ENCODE peak calls at places on chromosomes 4 and X, in eight cellular contexts. L is PC-3, P is GM23248, G is HCT116, O is HepG2, B is mammary epithelial cell, J is astrocyte, A is endothelial cell of umbilical vein. Q is an unnamed sample.

GRCh38 chr4:78525559-78525958 is 26.0 kb upstream of the ANXA3 start:
- DNase-seq in L (no peak), P (no peak), G (no peak), O (no peak), B (no peak), J (no peak), A (no peak), Q (no peak)

GRCh38 chr4:151325320-151326246 is at the start of gene SH3D19:
- DNase-seq in L (peak), P (peak), G (peak), O (peak), B (peak), J (peak), A (peak), Q (peak)

GRCh38 chr4:173420324-173420752 is 21.4 kb upstream of the SCRG1 start:
- DNase-seq in L (peak), P (peak), G (peak), O (peak), B (no peak), J (no peak), A (peak), Q (peak)

GRCh38 chrX:24553016-24553415 is 87.9 kb downstream of the PDK3 start:
- DNase-seq in L (no peak), P (no peak), G (no peak), O (no peak), B (no peak), J (no peak), A (peak), Q (peak)

GRCh38 chr4:174214102-174214878 is 69.2 kb downstream of the FBXO8 start:
- DNase-seq in L (no peak), P (peak), G (no peak), O (no peak), B (no peak), J (no peak), A (no peak), Q (peak)

GRCh38 chr4:153241970-153242847 is 38.0 kb downstream of the TRIM2 start:
- DNase-seq in L (no peak), P (no peak), G (no peak), O (peak), B (no peak), J (no peak), A (peak), Q (peak)

GRCh38 chrX:16160729-16161128 is 6.6 kb upstream of the MAGEB17 start:
- DNase-seq in L (peak), P (peak), G (peak), O (peak), B (peak), J (peak), A (peak), Q (peak)

GRCh38 chr4:182560358-182560757 is 317.2 kb downstream of the TENM3 start:
- DNase-seq in L (no peak), P (no peak), G (no peak), O (no peak), B (no peak), J (peak), A (peak), Q (peak)

GRCh38 chr4:175371091-175371490 is 441.0 kb downstream of the GPM6A start:
- DNase-seq in L (peak), P (no peak), G (no peak), O (no peak), B (peak), J (no peak), A (no peak), Q (peak)

GRCh38 chrX:32741910-32742309 is 469.4 kb downstream of the DMD start:
- DNase-seq in L (no peak), P (no peak), G (no peak), O (no peak), B (no peak), J (no peak), A (no peak), Q (no peak)

GRCh38 chrX:9343971-9344370 is 120.9 kb upstream of the TBL1X start:
- DNase-seq in L (no peak), P (no peak), G (no peak), O (no peak), B (no peak), J (no peak), A (no peak), Q (no peak)

GRCh38 chrX:103157511-103158316 is 57.2 kb upstream of the BEX4 start:
- DNase-seq in L (peak), P (peak), G (no peak), O (peak), B (peak), J (peak), A (peak), Q (peak)

GRCh38 chr4:3067473-3068001 is 6.8 kb downstream of the HTT-AS start:
- DNase-seq in L (no peak), P (no peak), G (no peak), O (no peak), B (no peak), J (no peak), A (no peak), Q (no peak)

GRCh38 chr4:145234086-145234694 is 53.8 kb upstream of the OTUD4 start:
- DNase-seq in L (peak), P (peak), G (peak), O (peak), B (peak), J (peak), A (peak), Q (peak)

GRCh38 chr4:1246901-1247810 is 1.8 kb downstream of the CTBP1 start:
- DNase-seq in L (no peak), P (peak), G (no peak), O (no peak), B (peak), J (no peak), A (no peak), Q (no peak)

GRCh38 chrX:151981129-151981528 is 6.7 kb upstream of the GABRE start:
- DNase-seq in L (peak), P (peak), G (no peak), O (no peak), B (peak), J (peak), A (no peak), Q (peak)

GRCh38 chrX:103825881-103826280 is 6.2 kb downstream of the RAB9B start:
- DNase-seq in L (no peak), P (no peak), G (no peak), O (no peak), B (no peak), J (no peak), A (no peak), Q (no peak)

GRCh38 chr4:163495900-163496299 is 1.4 kb downstream of the TMA16 start:
- DNase-seq in L (no peak), P (no peak), G (no peak), O (no peak), B (peak), J (no peak), A (peak), Q (no peak)

GRCh38 chrX:155027509-155028066 is 944 bp downstream of the FUNDC2 start:
- DNase-seq in L (peak), P (peak), G (peak), O (peak), B (peak), J (peak), A (peak), Q (peak)

GRCh38 chrX:109873983-109874382 is 128.9 kb upstream of the TMEM164 start:
- DNase-seq in L (no peak), P (no peak), G (no peak), O (no peak), B (peak), J (no peak), A (no peak), Q (no peak)

GRCh38 chrX:47156611-47157520 is 11.8 kb downstream of the RBM10 start:
- DNase-seq in L (no peak), P (no peak), G (no peak), O (no peak), B (no peak), J (peak), A (no peak), Q (peak)

GRCh38 chr4:155392486-155393184 is 15.9 kb upstream of the MAP9 start:
- DNase-seq in L (peak), P (peak), G (peak), O (peak), B (peak), J (peak), A (no peak), Q (peak)

GRCh38 chrX:41137589-41137988 is 52.3 kb downstream of the USP9X start:
- DNase-seq in L (peak), P (peak), G (no peak), O (no peak), B (no peak), J (no peak), A (no peak), Q (peak)

GRCh38 chrX:51332188-51332942 is at the start of gene NUDT10:
- DNase-seq in L (no peak), P (peak), G (no peak), O (no peak), B (peak), J (peak), A (peak), Q (peak)

GRCh38 chr4:109046549-109047171 is 255.8 kb downstream of the COL25A1 start:
- DNase-seq in L (no peak), P (peak), G (no peak), O (peak), B (no peak), J (peak), A (peak), Q (peak)

GRCh38 chrX:66023726-66024467 is 16.0 kb downstream of the VSIG4 start:
- DNase-seq in L (no peak), P (no peak), G (no peak), O (no peak), B (no peak), J (no peak), A (no peak), Q (no peak)

GRCh38 chr4:33924801-33925200 is 2319.5 kb downstream of the ARAP2 start:
- DNase-seq in L (no peak), P (peak), G (no peak), O (no peak), B (no peak), J (peak), A (no peak), Q (peak)

GRCh38 chr4:40192286-40193017 is 4.4 kb upstream of the RHOH start:
- DNase-seq in L (no peak), P (no peak), G (no peak), O (peak), B (no peak), J (no peak), A (no peak), Q (no peak)

GRCh38 chr4:79514637-79515320 is 106.8 kb upstream of the GK2 start:
- DNase-seq in L (no peak), P (no peak), G (no peak), O (no peak), B (no peak), J (peak), A (no peak), Q (no peak)

GRCh38 chr4:123444298-123444731 is 47.7 kb downstream of the SPRY1 start:
- DNase-seq in L (no peak), P (no peak), G (no peak), O (peak), B (no peak), J (peak), A (peak), Q (peak)

GRCh38 chrX:133685806-133686205 is 270.5 kb upstream of the GPC4 start:
- DNase-seq in L (no peak), P (no peak), G (no peak), O (no peak), B (no peak), J (no peak), A (no peak), Q (no peak)

GRCh38 chr4:125262079-125262478 is 52.7 kb upstream of the FAT4 start:
- DNase-seq in L (no peak), P (no peak), G (no peak), O (no peak), B (no peak), J (no peak), A (no peak), Q (no peak)

GRCh38 chr4:36794716-36795115 is 449.8 kb upstream of the NWD2 start:
- DNase-seq in L (no peak), P (no peak), G (no peak), O (no peak), B (no peak), J (no peak), A (no peak), Q (no peak)

GRCh38 chr4:146632770-146633470 is 5.8 kb upstream of the POU4F2 start:
- DNase-seq in L (no peak), P (no peak), G (no peak), O (no peak), B (no peak), J (no peak), A (no peak), Q (no peak)

GRCh38 chr4:156475322-156475721 is 496.3 kb downstream of the PDGFC start:
- DNase-seq in L (peak), P (peak), G (peak), O (peak), B (peak), J (peak), A (peak), Q (peak)

GRCh38 chr4:61614256-61614655 is 414.1 kb downstream of the ADGRL3 start:
- DNase-seq in L (peak), P (no peak), G (no peak), O (no peak), B (peak), J (peak), A (no peak), Q (no peak)

GRCh38 chr4:26217429-26217828 is 103.4 kb upstream of the RBPJ start:
- DNase-seq in L (no peak), P (no peak), G (no peak), O (no peak), B (no peak), J (no peak), A (no peak), Q (no peak)

GRCh38 chr4:72715299-72715698 is 146.3 kb upstream of the ADAMTS3 start:
- DNase-seq in L (no peak), P (no peak), G (no peak), O (no peak), B (no peak), J (no peak), A (no peak), Q (no peak)

GRCh38 chr4:118888666-118889312 is at the start of gene SYNPO2:
- DNase-seq in L (peak), P (peak), G (peak), O (no peak), B (peak), J (peak), A (peak), Q (peak)

DNA sequence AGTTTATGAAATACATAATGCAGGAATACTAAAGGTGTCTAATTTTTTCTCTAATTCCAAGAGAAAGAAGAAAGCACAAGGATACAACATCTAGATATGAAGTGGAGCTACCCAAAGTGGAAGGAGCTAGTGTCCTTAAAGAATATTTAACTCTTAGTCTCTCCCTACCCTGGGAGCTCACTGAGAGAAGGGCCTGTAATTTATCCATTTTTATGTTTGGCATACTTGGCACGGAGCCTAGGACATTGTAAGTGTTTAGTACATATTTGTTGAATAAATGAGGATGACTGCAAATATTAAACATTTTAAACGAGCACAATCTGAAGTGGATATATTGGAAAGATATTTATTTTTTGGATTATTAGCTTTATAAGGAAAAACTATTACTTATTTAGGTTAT is 674.8 kb downstream of the IQCM start:
- DNase-seq in L (peak), P (no peak), G (no peak), O (no peak), B (no peak), J (no peak), A (no peak), Q (no peak)
- H2AFZ ChIP-seq in L (no peak), P (no peak), G (no peak), O (no peak), B (no peak), J (no peak), A (no peak), Q (no peak)

GRCh38 chrX:30693999-30694650 is 40.9 kb downstream of the GK start:
- DNase-seq in L (no peak), P (no peak), G (no peak), O (peak), B (no peak), J (no peak), A (no peak), Q (no peak)

GRCh38 chrX:30690330-30690729 is 37.1 kb downstream of the GK start:
- DNase-seq in L (no peak), P (peak), G (no peak), O (no peak), B (no peak), J (peak), A (peak), Q (peak)

DNA sequence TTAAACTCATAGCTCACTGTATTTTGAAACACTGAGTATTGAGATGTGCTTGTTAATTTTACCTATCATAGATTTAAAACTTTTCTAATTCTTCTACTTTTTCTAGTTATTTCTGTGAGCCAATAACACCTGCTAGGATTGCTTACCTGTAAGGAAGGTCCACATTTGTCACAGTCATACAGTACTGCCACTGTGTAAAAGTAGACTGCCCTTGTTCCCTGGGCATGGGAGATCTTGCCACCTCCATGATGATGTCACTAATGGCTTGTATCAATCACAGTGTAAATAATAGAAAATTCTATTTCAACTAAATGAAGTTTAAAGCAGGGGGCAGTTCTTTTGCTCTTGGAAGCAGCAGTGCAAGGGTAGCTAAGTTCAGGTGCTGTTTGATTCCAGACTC is 35.9 kb downstream of the GK start:
- DNase-seq in L (no peak), P (no peak), G (no peak), O (no peak), B (no peak), J (no peak), A (no peak), Q (no peak)
- H2AFZ ChIP-seq in L (no peak), P (no peak), G (no peak), O (no peak), B (no peak), J (no peak), A (no peak), Q (no peak)

GRCh38 chr4:15182600-15183222 is 180.4 kb downstream of the CPEB2 start:
- DNase-seq in L (peak), P (peak), G (no peak), O (no peak), B (peak), J (peak), A (peak), Q (peak)
- H2AFZ ChIP-seq in L (no peak), P (no peak), G (no peak), O (no peak), B (no peak), J (no peak), A (no peak), Q (no peak)

DNA sequence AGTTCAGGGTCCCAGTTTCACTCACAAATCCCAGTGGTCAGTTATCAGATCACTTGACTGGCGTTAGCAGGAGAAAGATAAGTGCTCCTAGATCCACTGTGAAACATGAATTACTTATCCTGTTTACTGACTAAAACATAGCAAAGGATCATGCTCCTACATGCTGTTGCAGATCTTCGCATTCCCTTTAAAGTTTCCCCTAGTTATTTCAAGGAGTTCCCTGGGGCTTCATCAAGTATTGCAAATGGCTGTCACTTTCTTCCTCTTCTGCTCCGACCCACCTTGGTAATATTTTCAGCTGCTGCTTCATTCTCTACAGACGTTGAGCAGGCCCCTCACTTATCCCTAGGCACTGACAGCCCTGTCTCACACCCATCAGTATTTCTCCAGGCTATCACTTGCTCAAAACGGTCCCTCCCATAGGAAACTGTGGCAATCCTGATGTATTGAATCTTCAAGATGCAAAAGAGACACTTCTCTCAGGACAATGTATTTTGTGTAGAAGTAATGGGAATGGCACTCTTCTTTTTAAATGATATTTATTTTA is 466.0 kb downstream of the INPP4B start:
- DNase-seq in L (no peak), P (no peak), G (no peak), O (no peak), B (no peak), J (no peak), A (no peak), Q (no peak)
- H2AFZ ChIP-seq in L (peak), P (peak), G (no peak), O (no peak), B (peak), J (peak), A (no peak), Q (peak)

DNA sequence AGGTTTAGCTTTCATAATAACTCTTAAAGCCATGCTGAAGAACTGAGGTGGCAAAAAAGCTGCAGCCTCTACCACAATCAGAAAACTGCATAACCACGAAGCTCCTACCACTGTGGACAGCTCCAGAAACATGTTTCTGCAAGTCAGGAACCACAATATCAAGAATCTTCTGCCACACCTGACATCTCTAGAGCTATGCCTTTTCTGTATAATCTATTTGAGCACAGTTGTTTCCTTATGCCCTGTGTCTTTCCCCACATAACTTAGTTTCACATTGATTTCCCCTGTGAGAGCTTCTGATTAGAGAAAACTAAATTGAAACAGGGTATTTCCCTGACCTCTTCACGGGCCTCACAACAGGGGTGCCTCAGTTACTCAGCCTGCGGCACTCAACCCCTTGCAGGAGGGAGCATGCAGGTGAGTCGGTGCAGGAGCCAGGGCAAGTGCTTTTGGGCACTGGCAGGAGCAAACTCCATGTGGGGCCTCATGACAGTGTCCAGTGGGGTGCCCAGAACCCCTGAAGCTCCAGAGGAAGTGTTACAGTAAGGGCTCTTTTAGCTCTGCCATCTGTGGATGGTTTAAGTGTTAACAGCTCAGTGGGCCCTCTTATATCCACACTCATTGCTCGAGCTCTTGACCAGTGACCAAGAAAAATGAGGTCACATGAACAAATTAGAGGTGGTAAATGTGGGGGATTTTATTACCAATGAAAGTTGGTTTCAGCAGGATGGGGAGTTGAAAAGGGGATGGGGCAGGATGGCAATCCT is 132.8 kb upstream of the BMP3 start:
- DNase-seq in L (no peak), P (no peak), G (no peak), O (no peak), B (peak), J (no peak), A (no peak), Q (no peak)
- H2AFZ ChIP-seq in L (no peak), P (no peak), G (no peak), O (no peak), B (no peak), J (no peak), A (no peak), Q (no peak)

DNA sequence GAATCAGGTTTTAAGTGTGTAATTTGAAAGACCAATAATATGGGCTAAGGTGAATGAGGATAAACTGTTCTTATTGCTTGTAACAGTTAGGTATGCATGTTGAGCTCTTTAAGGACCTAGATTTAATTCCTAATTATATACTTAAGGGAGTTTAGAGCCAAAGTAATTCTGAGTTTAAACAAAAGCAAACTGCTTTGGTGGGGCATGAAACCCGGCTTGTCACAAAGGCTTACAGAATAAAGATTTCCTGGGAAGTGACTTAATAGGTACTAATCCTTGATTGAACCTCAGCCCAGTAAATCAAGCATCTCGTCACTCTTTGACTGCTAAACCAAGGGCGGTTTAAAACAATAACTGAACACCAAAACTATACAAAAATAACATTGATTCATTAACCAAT is 1324.2 kb downstream of the RPA4 start:
- DNase-seq in L (no peak), P (no peak), G (no peak), O (no peak), B (no peak), J (no peak), A (no peak), Q (no peak)
- H2AFZ ChIP-seq in L (no peak), P (no peak), G (no peak), O (no peak), B (no peak), J (no peak), A (no peak), Q (no peak)

Q was measured in fibroblast of lung.